ENCODE peak calls at places on chromosomes 2 and 18, in eight cellular contexts. O is fibroblast of lung, D is LoVo, S is psoas muscle, B is EL, F is hepatic stellate cell, H is HTR-8/SVneo, K is AG04450. G is an unnamed sample.

GRCh38 chr18:35511428-35511827 is 13.7 kb upstream of the INO80C start:
- DNase-seq in S (no peak), F (no peak), H (no peak), K (no peak), D (no peak), B (no peak), O (no peak), G (no peak)

GRCh38 chr2:66145490-66145889 is 289.4 kb upstream of the MEIS1 start:
- DNase-seq in H (no peak), F (no peak), B (no peak), K (no peak), O (no peak), S (no peak), D (no peak), G (no peak)

GRCh38 chr2:127953849-127954248 is 68.1 kb upstream of the AMMECR1L start:
- DNase-seq in H (no peak), D (no peak), S (no peak), B (no peak), F (no peak), O (no peak), K (no peak), G (no peak)

GRCh38 chr2:167294031-167294774 is 405.9 kb downstream of the XIRP2 start:
- DNase-seq in F (peak; percentile 16), B (peak; percentile 30), O (peak; percentile 32), S (peak; percentile 52), D (no peak), H (no peak), K (no peak), G (no peak)

GRCh38 chr2:183028108-183028507 is 10.1 kb downstream of the NCKAP1 start:
- DNase-seq in D (no peak), S (no peak), B (no peak), H (no peak), O (no peak), F (no peak), K (no peak), G (no peak)

GRCh38 chr18:12860530-12860929 is 23.5 kb downstream of the PTPN2 start:
- DNase-seq in H (no peak), O (no peak), S (no peak), K (no peak), B (no peak), D (no peak), F (no peak), G (no peak)

GRCh38 chr2:177282101-177282573 is 17.6 kb upstream of the NFE2L2 start:
- DNase-seq in O (no peak), D (no peak), F (no peak), H (no peak), S (peak; percentile 71), K (peak; percentile 26), B (peak; percentile 25), G (no peak)

GRCh38 chr2:3463156-3463835 is 56.0 kb downstream of the ADI1 start:
- DNase-seq in O (no peak), B (no peak), H (no peak), K (no peak), F (no peak), D (no peak), S (peak; percentile 43), G (no peak)

GRCh38 chr2:238449909-238450417 is 23.2 kb downstream of the ASB1 start:
- DNase-seq in H (no peak), O (no peak), D (no peak), B (peak; percentile 31), K (no peak), S (peak; percentile 91), F (no peak), G (no peak)

GRCh38 chr2:149170156-149170555 is 131.7 kb downstream of the LYPD6B start:
- DNase-seq in H (no peak), D (no peak), S (no peak), K (no peak), B (no peak), O (no peak), F (no peak), G (no peak)

G was measured in smooth muscle cell of the brain vasculature.